ENCODE peak calls at places on chromosome 17, in four cellular contexts. S is ovary, A is heart right ventricle, Q is gastrocnemius medialis. G is an unnamed sample. For H3K9me3 and H3K36me3, the result is how much of the 10 kb centered on the place peaks cover.

GRCh38 chr17:37743875-37744632 is 805 bp downstream of the HNF1B start:
- DNase-seq in S (no peak), A (no peak), Q (no peak), G (peak)

GRCh38 chr17:60439501-60439900 is 17.2 kb downstream of the CHCT1 start:
- DNase-seq in S (no peak), A (no peak), Q (no peak), G (no peak)

GRCh38 chr17:2724783-2725164 is 13.2 kb upstream of the CLUH start:
- DNase-seq in S (no peak), A (peak), Q (no peak), G (peak)

GRCh38 chr17:77822302-77823030 is 136.0 kb upstream of the TNRC6C start:
- DNase-seq in S (peak), A (peak), Q (peak), G (no peak)

GRCh38 chr17:81295678-81296381 is 723 bp upstream of the SLC38A10 start:
- DNase-seq in S (no peak), A (no peak), Q (no peak), G (peak)

GRCh38 chr17:76384222-76384986 is at the start of gene SPHK1:
- DNase-seq in S (peak), A (peak), Q (peak), G (peak)

GRCh38 chr17:49995055-49995738 is at the start of gene DLX3:
- DNase-seq in S (peak), A (peak), Q (no peak), G (peak)

GRCh38 chr17:28043296-28043695 is 819 bp downstream of the NLK start:
- DNase-seq in S (no peak), A (no peak), Q (no peak), G (no peak)

GRCh38 chr17:3603119-3603869 is 5.9 kb downstream of the TRPV1 start:
- DNase-seq in S (no peak), A (no peak), Q (no peak), G (no peak)

GRCh38 chr17:42180922-42181850 is at the start of gene KCNH4:
- DNase-seq in S (peak), A (peak), Q (peak), G (peak)

GRCh38 chr17:57566724-57567123 is 178.4 kb downstream of the CCDC182 start:
- DNase-seq in S (no peak), A (no peak), Q (no peak), G (no peak)

GRCh38 chr17:42438600-42439567 is 15.8 kb upstream of the CAVIN1 start:
- DNase-seq in S (no peak), A (no peak), Q (no peak), G (peak)

GRCh38 chr17:17749921-17750320 is 68.7 kb downstream of the RAI1 start:
- DNase-seq in S (peak), A (no peak), Q (peak), G (peak)

GRCh38 chr17:67377727-67378443 is 804 bp downstream of the PITPNC1 start:
- DNase-seq in S (peak), A (peak), Q (peak), G (peak)

GRCh38 chr17:55674107-55674506 is 48.6 kb downstream of the TMEM100 start:
- DNase-seq in S (no peak), A (no peak), Q (no peak), G (no peak)

GRCh38 chr17:72104863-72105234 is 16.0 kb upstream of the SOX9 start:
- DNase-seq in S (no peak), A (no peak), Q (no peak), G (peak)

GRCh38 chr17:60075981-60076380 is 2.7 kb downstream of the HEATR6 start:
- DNase-seq in S (no peak), A (no peak), Q (no peak), G (no peak)

GRCh38 chr17:27846042-27846655 is 45.8 kb upstream of the NOS2 start:
- DNase-seq in S (no peak), A (no peak), Q (no peak), G (peak)

GRCh38 chr17:75518201-75518600 is 1.9 kb downstream of the TSEN54 start:
- DNase-seq in S (no peak), A (no peak), Q (no peak), G (no peak)

GRCh38 chr17:45814622-45815606 is 29.8 kb upstream of the SPPL2C start:
- DNase-seq in S (no peak), A (peak), Q (no peak), G (no peak)

GRCh38 chr17:37770631-37771518 is 26.0 kb upstream of the HNF1B start:
- DNase-seq in S (peak), A (peak), Q (no peak), G (peak)

GRCh38 chr17:8463089-8463488 is 27.4 kb downstream of the NDEL1 start:
- DNase-seq in S (no peak), A (no peak), Q (no peak), G (no peak)

GRCh38 chr17:57674894-57675293 is 70.2 kb downstream of the CCDC182 start:
- DNase-seq in S (no peak), A (no peak), Q (no peak), G (peak)

GRCh38 chr17:45429338-45430005 is 3.2 kb downstream of the ARHGAP27 start:
- DNase-seq in S (no peak), A (no peak), Q (no peak), G (peak)

GRCh38 chr17:22703204-22703603 is 1010.9 kb downstream of the KCNJ18 start:
- DNase-seq in S (no peak), A (no peak), Q (no peak), G (no peak)

GRCh38 chr17:57422574-57423164 is 166.3 kb downstream of the MSI2 start:
- DNase-seq in S (no peak), A (no peak), Q (peak), G (no peak)

GRCh38 chr17:73196500-73196899 is 3.6 kb downstream of the COG1 start:
- DNase-seq in S (peak), A (peak), Q (peak), G (peak)

GRCh38 chr17:83081561-83082201 is 2.3 kb downstream of the METRNL start:
- DNase-seq in S (no peak), A (no peak), Q (peak), G (no peak)

GRCh38 chr17:63445065-63445464 is 1.0 kb downstream of the CYB561 start:
- DNase-seq in S (no peak), A (no peak), Q (no peak), G (no peak)

DNA sequence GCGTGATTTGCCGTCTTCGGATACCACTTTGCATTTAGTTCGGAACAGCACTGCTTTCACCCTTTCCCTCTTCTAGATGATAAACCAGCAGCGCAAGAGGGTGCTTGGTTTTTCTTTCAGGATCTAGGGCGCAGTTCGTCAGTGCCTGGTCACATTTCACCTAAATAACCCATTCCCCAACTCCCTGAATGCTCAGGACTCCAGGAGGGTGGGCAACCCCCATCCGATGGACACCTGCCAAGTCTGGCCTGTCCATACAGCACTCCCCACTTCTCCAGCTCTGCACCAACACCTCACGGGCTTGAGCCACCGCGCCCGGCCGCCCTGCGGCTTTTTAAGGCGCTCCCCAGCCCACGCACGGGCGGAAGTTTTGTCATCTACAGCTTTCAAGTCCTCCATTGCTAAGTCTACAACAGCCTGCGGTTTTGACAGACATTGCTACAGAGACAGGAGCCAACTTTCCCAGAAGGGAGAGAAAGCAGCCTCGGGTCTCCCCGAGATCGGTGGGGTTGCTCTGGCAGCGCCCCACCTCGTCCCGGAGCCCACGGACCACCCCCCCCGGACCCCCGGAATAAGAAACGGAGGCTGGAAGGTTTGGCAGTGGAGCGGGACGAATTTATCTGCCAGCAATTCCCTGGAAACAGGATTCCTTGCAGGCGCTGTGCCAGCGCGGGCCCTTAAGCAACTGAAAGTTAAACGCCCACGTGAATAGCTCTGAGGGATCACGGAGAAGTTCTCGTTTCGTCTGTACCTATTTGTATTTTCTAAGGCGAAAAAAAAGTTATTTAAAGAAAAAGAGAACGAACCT is 38.6 kb upstream of the SLFN13 start:
- DNase-seq in S (peak), A (peak), Q (peak), G (no peak)
- H3K9me3 ChIP-seq in S (under half), A (under half), Q (under half), G (under half)

GRCh38 chr17:62030264-62030663 is 34.8 kb downstream of the MED13 start:
- DNase-seq in S (no peak), A (no peak), Q (no peak), G (no peak)
- H3K36me3 ChIP-seq in S (under half), A (half or more), Q (half or more), G (half or more)

DNA sequence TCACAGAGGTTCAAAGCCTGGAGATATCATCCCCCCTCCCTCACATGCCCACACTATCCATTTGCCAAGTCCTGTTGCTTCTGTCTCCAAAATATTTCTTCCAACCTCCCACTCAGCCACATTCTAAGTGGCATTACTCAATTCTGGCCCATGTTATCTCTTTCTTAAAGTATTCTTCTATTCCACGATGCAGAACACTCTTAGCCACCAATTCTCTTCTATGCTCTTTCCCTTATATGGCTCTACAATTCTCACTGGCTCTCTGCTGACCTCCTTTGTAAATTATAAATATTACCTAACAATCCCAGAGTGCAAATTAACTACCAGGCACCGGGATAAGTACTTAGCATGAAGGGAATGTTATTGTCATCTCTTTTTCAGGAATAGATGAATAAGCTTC is 82.4 kb downstream of the KCNJ2 start:
- DNase-seq in S (no peak), A (no peak), Q (no peak), G (no peak)
- H3K9me3 ChIP-seq in S (under half), A (under half), Q (under half), G (under half)

DNA sequence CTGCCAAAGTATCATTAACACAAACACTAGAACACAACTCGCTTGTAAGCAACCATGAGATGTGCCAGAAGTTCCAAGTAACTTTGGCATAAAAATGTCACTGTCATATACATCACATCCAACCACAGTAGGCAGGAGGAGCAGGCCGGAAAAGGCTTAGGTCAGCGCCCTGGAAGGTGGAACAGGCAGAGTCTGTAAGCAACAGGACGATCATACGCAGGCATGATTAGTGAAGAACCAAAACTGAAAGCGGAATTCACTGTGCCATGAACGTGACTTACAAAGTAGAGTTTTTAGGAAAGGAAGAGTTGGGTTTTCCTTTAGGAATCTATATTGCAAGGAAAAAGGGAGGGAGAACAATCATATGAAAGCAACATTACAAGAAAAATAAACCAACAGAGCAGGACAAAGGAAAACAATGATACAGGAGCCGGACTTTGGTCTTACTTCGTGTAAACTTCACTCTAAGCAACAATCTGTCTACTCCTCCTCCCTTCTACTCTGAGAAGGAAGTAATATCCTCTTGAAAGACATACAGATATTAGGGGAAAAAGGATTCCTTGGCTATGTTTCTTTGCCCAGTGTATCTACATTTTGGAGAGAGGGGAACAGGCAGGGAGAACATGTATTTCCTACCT is 52.2 kb downstream of the YWHAE start:
- DNase-seq in S (no peak), A (no peak), Q (peak), G (no peak)
- H3K36me3 ChIP-seq in S (under half), A (under half), Q (half or more), G (half or more)

GRCh38 chr17:10081571-10082169 is 116.7 kb downstream of the GAS7 start:
- DNase-seq in S (no peak), A (no peak), Q (no peak), G (peak)

GRCh38 chr17:10073026-10073425 is 125.4 kb downstream of the GAS7 start:
- DNase-seq in S (peak), A (no peak), Q (no peak), G (no peak)

GRCh38 chr17:10075919-10076318 is 122.5 kb downstream of the GAS7 start:
- DNase-seq in S (no peak), A (no peak), Q (no peak), G (no peak)

GRCh38 chr17:10073905-10074304 is 124.5 kb downstream of the GAS7 start:
- DNase-seq in S (peak), A (no peak), Q (no peak), G (no peak)

DNA sequence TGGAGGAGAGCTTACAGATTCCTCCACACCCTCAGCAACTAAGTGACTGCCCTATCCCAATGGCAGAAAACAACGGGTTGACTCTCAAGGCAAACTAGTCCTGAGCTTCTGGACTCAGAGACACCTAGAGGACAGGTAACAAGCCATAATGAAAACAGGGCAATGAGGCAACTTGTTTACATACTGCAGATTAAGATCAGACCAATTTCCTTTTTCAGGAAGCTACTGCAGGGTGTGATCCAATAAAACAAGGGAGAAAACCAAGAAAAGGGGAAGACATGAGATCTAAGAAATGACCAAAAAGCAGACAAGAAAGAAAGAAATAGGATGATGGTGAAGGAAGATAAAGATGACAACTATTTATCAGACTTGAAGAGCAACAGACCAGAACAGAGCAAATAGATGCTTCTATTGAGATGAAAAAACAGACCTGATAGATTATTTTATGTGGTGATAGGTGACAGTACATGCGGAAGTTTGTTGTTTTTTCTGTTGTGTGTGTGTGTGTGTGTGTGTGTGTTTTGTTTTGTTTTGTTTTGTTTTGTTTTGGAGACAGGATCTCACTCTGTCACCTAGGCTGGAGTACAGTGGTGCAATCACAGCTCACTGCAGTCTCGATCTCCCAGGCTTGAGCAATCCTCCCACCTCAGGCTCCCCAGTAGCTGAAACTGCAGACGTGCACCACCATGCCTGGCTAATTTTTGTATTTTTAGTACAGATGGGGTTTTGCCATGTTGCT is 120.7 kb downstream of the GAS7 start:
- DNase-seq in S (no peak), A (no peak), Q (no peak), G (no peak)
- H3K9me3 ChIP-seq in S (under half), A (under half), Q (under half), G (under half)

GRCh38 chr17:47665655-47666054 is 15.9 kb downstream of the KPNB1 start:
- DNase-seq in S (no peak), A (no peak), Q (no peak), G (no peak)
- H3K36me3 ChIP-seq in S (under half), A (half or more), Q (half or more), G (half or more)

GRCh38 chr17:16623282-16623681 is 30.4 kb downstream of the ZNF624 start:
- DNase-seq in S (no peak), A (no peak), Q (no peak), G (no peak)
- H3K9me3 ChIP-seq in S (under half), A (half or more), Q (under half), G (half or more)

GRCh38 chr17:79932446-79932845 is 93.2 kb upstream of the CBX4 start:
- DNase-seq in S (no peak), A (no peak), Q (no peak), G (no peak)

GRCh38 chr17:79931517-79932309 is 92.5 kb upstream of the CBX4 start:
- DNase-seq in S (no peak), A (no peak), Q (no peak), G (no peak)

GRCh38 chr17:79934653-79934970 is 95.4 kb upstream of the CBX4 start:
- DNase-seq in S (no peak), A (no peak), Q (no peak), G (no peak)

GRCh38 chr17:79933863-79934652 is 94.8 kb upstream of the CBX4 start:
- DNase-seq in S (no peak), A (no peak), Q (no peak), G (no peak)

GRCh38 chr17:79932907-79933306 is 93.7 kb upstream of the CBX4 start:
- DNase-seq in S (no peak), A (no peak), Q (no peak), G (no peak)
- H3K36me3 ChIP-seq in S (under half), A (under half), Q (under half), G (under half)

GRCh38 chr17:34658796-34659195 is 79.4 kb downstream of the TMEM132E start:
- DNase-seq in S (no peak), A (no peak), Q (no peak), G (no peak)
- H3K9me3 ChIP-seq in S (under half), A (under half), Q (under half), G (under half)

GRCh38 chr17:62043602-62044001 is 21.5 kb downstream of the MED13 start:
- DNase-seq in S (no peak), A (no peak), Q (no peak), G (no peak)
- H3K36me3 ChIP-seq in S (under half), A (under half), Q (under half), G (half or more)

G was measured in endodermal cell.